ENCODE peak calls at places on chromosomes 11 and 22, in four cellular contexts. W, P, L and B are unnamed samples.

GRCh38 chr22:40031766-40032470 is 37.2 kb downstream of the FAM83F start:
- DNase-seq in W (no peak), P (no peak), L (no peak), B (no peak)

GRCh38 chr11:26583550-26583949 is 11.5 kb upstream of the MUC15 start:
- DNase-seq in W (no peak), P (no peak), L (no peak), B (no peak)

GRCh38 chr11:123451183-123451907 is 21.3 kb downstream of the GRAMD1B start:
- DNase-seq in W (no peak), P (no peak), L (no peak), B (no peak)

GRCh38 chr11:74278721-74279148 is 32.7 kb downstream of the P4HA3 start:
- DNase-seq in W (no peak), P (no peak), L (no peak), B (no peak)

GRCh38 chr11:88508808-88509581 is 171.5 kb upstream of the CTSC start:
- DNase-seq in W (no peak), P (peak; percentile 36), L (no peak), B (peak; percentile 60)

GRCh38 chr22:32661296-32661695 is 140.2 kb upstream of the TIMP3 start:
- DNase-seq in W (no peak), P (no peak), L (peak; percentile 9), B (no peak)

GRCh38 chr11:35487532-35488078 is 37.8 kb downstream of the PAMR1 start:
- DNase-seq in W (peak; percentile 32), P (peak; percentile 42), L (peak; percentile 39), B (peak; percentile 80)

GRCh38 chr22:41367680-41368542 is 13.8 kb upstream of the TEF start:
- DNase-seq in W (no peak), P (no peak), L (no peak), B (no peak)

GRCh38 chr11:14905104-14906033 is 13.3 kb upstream of the CYP2R1 start:
- DNase-seq in W (no peak), P (peak; percentile 27), L (peak; percentile 74), B (peak; percentile 91)

GRCh38 chr22:38167988-38168407 is 13.6 kb downstream of the PLA2G6 start:
- DNase-seq in W (no peak), P (no peak), L (no peak), B (no peak)

GRCh38 chr11:104965735-104966134 is 2.6 kb downstream of the CASP4 start:
- DNase-seq in W (no peak), P (no peak), L (no peak), B (no peak)

GRCh38 chr11:94832604-94833238 is 64.6 kb downstream of the AMOTL1 start:
- DNase-seq in W (no peak), P (no peak), L (no peak), B (no peak)

GRCh38 chr11:11584446-11584810 is 37.4 kb downstream of the GALNT18 start:
- DNase-seq in W (no peak), P (no peak), L (no peak), B (no peak)

GRCh38 chr22:39223091-39223710 is 21.6 kb downstream of the PDGFB start:
- DNase-seq in W (no peak), P (no peak), L (no peak), B (no peak)

GRCh38 chr22:36914383-36914752 is 940 bp downstream of the CSF2RB start:
- DNase-seq in W (no peak), P (no peak), L (no peak), B (no peak)

GRCh38 chr22:23498811-23499798 is 81.0 kb downstream of the IGLL1 start:
- DNase-seq in W (no peak), P (no peak), L (no peak), B (no peak)

GRCh38 chr11:69213315-69213714 is 57.6 kb downstream of the SMIM38 start:
- DNase-seq in W (no peak), P (no peak), L (no peak), B (no peak)

GRCh38 chr22:35819421-35819820 is 101.7 kb downstream of the APOL5 start:
- DNase-seq in W (no peak), P (no peak), L (no peak), B (no peak)

GRCh38 chr22:18081416-18081815 is 3.6 kb downstream of the PEX26 start:
- DNase-seq in W (no peak), P (no peak), L (no peak), B (no peak)

GRCh38 chr11:10325398-10326079 is 20.7 kb downstream of the ADM start:
- DNase-seq in W (no peak), P (no peak), L (no peak), B (no peak)
- TF ChIP-seq TEAD4 in W (no peak), P (peak; percentile 59), L (no peak), B (no peak)

GRCh38 chr11:1475841-1476240 is 10.7 kb downstream of the MOB2 start:
- DNase-seq in W (no peak), P (no peak), L (no peak), B (no peak)

GRCh38 chr11:1472180-1473005 is 14.2 kb downstream of the MOB2 start:
- DNase-seq in W (no peak), P (no peak), L (no peak), B (no peak)

GRCh38 chr11:1473011-1473628 is 13.5 kb downstream of the MOB2 start:
- DNase-seq in W (no peak), P (no peak), L (no peak), B (no peak)

GRCh38 chr11:1471736-1472135 is 14.8 kb downstream of the MOB2 start:
- DNase-seq in W (no peak), P (no peak), L (no peak), B (no peak)

DNA sequence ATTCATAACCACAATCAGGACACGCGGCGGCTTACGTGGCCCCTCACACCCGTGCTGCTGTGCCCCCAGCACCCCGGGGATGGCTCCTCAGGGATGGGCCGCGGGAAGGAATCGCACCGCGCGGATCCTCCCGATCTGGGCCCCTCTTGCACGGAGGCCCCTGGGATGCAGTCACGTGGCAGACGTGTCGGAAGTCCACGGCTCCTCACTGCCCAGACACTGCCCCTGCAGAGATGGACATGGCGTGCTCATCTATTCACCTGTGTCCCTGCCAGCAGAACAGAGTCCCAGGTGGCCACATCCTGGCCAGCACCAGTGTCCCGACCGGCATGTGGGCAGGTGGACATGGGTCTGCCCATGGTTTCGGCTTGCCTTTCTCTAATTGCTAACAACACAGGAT is 12.8 kb downstream of the MOB2 start:
- DNase-seq in W (no peak), P (no peak), L (no peak), B (no peak)
- TF ChIP-seq TEAD4 in W (no peak), P (no peak), L (no peak), B (no peak)

GRCh38 chr11:62910141-62910882 is 10.9 kb downstream of the CHRM1 start:
- DNase-seq in W (no peak), P (no peak), L (no peak), B (no peak)
- TF ChIP-seq TEAD4 in W (no peak), P (no peak), L (no peak), B (no peak)

GRCh38 chr22:44128961-44129613 is 51.6 kb upstream of the PARVG start:
- DNase-seq in W (no peak), P (no peak), L (no peak), B (no peak)

GRCh38 chr22:44125421-44125820 is 55.3 kb upstream of the PARVG start:
- DNase-seq in W (no peak), P (no peak), L (no peak), B (no peak)

GRCh38 chr22:44129614-44129976 is 51.1 kb upstream of the PARVG start:
- DNase-seq in W (peak; percentile 18), P (peak; percentile 44), L (no peak), B (no peak)

GRCh38 chr22:44126807-44127206 is 53.9 kb upstream of the PARVG start:
- DNase-seq in W (no peak), P (no peak), L (no peak), B (no peak)

GRCh38 chr22:44127353-44127752 is 53.4 kb upstream of the PARVG start:
- DNase-seq in W (no peak), P (no peak), L (no peak), B (no peak)
- TF ChIP-seq TEAD4 in W (no peak), P (no peak), L (no peak), B (no peak)

GRCh38 chr11:47797633-47798032 is 30.5 kb upstream of the FNBP4 start:
- DNase-seq in W (no peak), P (no peak), L (no peak), B (no peak)
- TF ChIP-seq TEAD4 in W (no peak), P (no peak), L (no peak), B (no peak)

GRCh38 chr22:29190051-29190450 is 15.6 kb upstream of the EMID1 start:
- DNase-seq in W (no peak), P (no peak), L (no peak), B (no peak)
- TF ChIP-seq TEAD4 in W (no peak), P (no peak), L (no peak), B (no peak)

DNA sequence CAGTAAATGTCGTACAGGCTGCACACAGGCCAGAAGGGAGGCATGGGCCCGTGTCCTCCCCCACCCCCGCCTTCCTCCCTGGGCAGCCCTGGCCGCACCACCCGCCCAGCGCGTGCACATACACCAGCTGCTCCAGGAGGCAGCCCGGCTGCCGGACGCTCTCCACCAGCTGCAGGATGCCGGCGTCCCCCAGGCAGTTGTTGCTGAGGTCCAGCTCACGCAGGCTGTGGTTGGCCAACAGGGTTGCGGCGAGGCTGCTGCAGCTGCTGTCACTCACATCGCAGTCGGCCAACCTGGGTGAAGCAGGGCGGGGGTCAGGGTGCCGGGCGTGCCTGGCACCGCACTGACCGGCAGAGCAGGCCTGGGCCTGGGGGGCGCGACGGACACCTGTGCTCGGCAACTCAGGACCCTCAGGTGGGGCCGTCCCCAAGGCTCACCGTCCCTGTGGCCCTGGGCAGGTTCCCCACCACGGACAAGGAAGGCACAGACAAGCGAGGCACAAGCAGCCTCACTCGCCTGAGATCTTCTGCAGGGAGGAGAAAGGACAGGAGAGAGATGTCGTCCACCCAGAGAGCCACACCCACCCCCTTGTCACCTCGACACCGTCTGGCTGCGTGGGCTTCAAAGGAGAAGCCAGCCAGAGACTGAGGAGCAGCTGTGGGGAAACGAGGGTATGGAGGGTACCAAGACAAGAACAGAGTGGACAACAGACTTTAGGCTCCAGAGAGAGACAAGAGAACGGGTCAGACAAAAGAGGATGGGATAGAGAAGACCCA is 12.1 kb downstream of the RNH1 start:
- DNase-seq in W (no peak), P (peak; percentile 44), L (no peak), B (no peak)
- TF ChIP-seq TEAD4 in W (no peak), P (no peak), L (no peak), B (no peak)

DNA sequence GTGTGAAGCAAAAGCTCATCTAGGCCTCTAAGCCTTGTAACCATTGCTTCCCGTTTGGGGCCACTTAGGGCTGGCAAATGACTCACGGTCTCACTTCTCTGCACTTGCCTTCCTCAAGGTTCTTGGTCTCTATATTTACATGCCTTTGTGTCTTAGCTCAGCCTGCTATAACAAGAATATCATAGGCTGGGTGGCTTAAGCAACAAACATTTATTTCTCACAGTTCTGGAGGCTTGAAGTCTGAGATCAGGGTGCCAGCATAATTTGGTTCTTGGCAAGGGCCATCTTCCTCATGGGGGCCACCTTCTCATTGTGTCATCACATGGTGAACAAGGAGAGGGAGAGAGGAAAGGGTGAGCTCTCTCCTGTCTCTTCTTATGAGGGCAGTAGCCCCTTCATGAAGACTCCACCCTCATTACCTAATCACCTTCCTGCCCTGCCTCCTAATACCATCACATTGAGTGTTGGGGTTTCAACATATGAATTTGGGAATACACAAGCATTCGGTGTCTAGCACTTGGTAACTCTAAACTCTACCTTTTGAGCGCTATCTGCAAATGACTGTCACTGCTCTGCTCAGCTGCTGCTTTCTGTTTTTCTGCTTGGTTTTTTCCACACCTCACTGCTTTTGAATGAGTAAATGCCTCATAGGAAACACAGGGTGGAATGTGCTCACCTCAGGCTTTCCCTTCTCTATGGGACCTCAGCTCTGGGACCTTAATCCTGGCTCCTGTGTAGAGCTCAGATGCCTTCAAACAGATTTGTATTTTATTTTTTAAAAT is 16.2 kb upstream of the ME3 start:
- DNase-seq in W (no peak), P (no peak), L (no peak), B (no peak)
- TF ChIP-seq TEAD4 in W (no peak), P (no peak), L (no peak), B (no peak)